ENCODE peak calls at places on chromosomes 12 and 14, in four cellular contexts. M, V, J and I are unnamed samples.

GRCh38 chr14:101584049-101584859 is 23.0 kb downstream of the DIO3 start:
- DNase-seq in M (no peak), V (no peak), J (peak; percentile 82), I (no peak)

GRCh38 chr12:116293687-116294463 is 16.4 kb upstream of the MED13L start:
- DNase-seq in M (no peak), V (no peak), J (no peak), I (no peak)

GRCh38 chr12:30514666-30515065 is 181.0 kb downstream of the IPO8 start:
- DNase-seq in M (no peak), V (no peak), J (no peak), I (no peak)

GRCh38 chr14:92986254-92987147 is 63.6 kb downstream of the CHGA start:
- DNase-seq in M (no peak), V (no peak), J (no peak), I (no peak)

GRCh38 chr12:27104546-27104945 is 22.2 kb upstream of the C12orf71 start:
- DNase-seq in M (no peak), V (no peak), J (no peak), I (no peak)

GRCh38 chr14:79965896-79966295 is 245.4 kb downstream of the DIO2 start:
- DNase-seq in M (no peak), V (no peak), J (no peak), I (no peak)

GRCh38 chr12:3603576-3603975 is 112.6 kb downstream of the PRMT8 start:
- DNase-seq in M (peak; percentile 46), V (no peak), J (no peak), I (no peak)

GRCh38 chr14:68631691-68632590 is 160.9 kb downstream of the ZFP36L1 start:
- DNase-seq in M (no peak), V (no peak), J (peak; percentile 29), I (no peak)

GRCh38 chr12:116210131-116210530 is 67.4 kb downstream of the MED13L start:
- DNase-seq in M (no peak), V (no peak), J (no peak), I (no peak)

GRCh38 chr12:71138011-71138410 is 19.8 kb downstream of the TSPAN8 start:
- DNase-seq in M (no peak), V (no peak), J (no peak), I (no peak)
- TF ChIP-seq CTCF in M (no peak), V (no peak), J (no peak), I (no peak)

DNA sequence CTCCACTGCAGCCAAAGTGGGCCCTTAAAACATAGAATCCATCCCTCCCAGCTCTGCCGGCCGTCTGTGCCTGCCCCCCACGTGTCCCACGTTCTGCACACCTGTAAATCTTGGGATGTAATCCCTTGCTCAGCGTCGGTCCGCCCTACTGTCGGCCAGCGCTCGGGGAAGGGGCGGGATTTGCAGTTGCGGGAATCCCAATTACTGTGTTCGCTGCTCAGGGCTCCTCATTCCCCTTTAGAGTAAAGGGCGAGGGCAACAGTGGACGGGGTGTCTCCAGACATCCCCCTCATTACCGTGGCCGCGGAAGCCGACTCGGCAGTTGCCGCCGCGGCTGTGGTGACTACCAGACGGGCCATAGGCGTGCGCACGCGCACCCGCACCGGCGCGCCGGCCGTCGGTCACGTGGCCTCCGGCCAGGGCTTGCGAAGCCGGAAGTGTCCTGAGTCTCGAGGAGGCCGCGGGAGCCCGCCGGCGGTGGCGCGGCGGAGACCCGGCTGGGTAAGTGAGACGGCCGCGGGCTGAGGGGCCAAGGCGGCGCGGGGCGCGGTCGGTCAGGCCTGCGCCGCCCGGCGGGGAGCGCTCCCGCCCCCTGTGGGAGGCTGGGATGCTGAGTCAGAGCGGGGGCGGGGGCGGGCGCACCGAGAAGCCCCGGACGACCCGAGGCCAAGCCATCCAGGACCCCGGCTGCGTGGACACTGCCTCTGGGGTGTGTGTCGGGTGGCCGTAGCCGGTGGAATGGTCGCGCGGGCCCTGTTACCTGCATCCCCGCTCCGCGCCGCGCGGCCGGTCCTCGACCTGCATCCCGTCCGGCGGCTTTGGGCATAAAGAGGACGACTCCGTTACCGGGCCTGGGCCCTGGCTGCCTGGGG is at the start of gene TBK1:
- DNase-seq in M (peak; percentile 92), V (peak; percentile 51), J (peak; percentile 99), I (peak; percentile 87)
- TF ChIP-seq CTCF in M (no peak), V (no peak), J (peak; percentile 17), I (no peak)

DNA sequence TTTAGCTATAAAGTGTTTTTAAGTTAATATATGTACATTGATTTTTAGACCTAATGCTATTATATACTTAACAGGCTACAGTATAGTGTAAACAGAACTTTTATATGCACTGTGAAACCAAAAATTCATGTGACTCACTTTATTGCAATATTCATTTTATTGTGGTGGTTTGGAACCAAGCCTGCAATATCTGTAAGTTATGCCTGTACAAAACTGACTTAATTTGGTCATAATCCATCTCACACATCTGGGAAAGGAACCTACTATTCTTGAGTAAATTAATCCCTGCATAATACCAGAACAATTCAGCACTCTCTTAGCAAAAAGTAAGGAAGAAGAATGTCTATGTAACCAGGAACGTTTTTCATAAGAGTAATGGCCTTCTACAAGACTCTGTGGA is 390.8 kb downstream of the SYT1 start:
- DNase-seq in M (no peak), V (no peak), J (no peak), I (no peak)
- TF ChIP-seq CTCF in M (no peak), V (no peak), J (no peak), I (no peak)

DNA sequence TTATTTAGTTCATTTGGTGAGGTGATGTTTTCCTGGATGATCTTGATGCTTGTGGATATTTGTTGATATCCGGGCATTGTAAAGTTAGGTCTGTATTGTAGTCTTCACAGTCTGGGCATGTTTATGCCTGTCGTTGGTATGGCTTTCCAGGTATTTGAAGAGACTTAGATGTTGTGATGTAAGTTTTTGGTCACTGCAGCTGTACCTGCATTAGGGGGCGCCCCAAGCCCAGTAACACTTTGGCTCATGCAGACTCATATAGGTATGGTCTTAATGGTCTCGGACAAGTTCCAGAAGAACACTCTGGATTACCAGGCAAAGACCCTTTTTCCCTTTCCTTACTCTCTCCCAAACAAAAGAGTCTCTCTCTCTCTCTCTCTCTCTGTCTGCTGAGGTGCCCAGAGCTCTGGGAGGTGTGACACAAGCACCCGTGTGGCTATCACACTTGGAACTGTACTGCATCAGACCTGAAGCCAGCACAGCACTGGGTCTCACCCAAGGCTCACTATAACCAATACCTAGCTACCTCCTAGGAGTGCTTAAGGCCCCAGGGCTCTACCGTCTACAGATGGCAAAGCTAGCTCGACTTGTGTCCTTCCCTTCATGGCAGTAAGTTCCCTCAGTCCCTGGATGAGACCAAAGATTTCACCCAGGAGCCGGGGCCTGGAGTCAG is 425.8 kb upstream of the ATXN7L3B start:
- DNase-seq in M (peak; percentile 57), V (no peak), J (no peak), I (no peak)
- TF ChIP-seq CTCF in M (no peak), V (no peak), J (no peak), I (no peak)

GRCh38 chr12:9750276-9751203 is 10.2 kb downstream of the CD69 start:
- DNase-seq in M (peak; percentile 79), V (no peak), J (peak; percentile 45), I (no peak)
- TF ChIP-seq CTCF in M (peak; percentile 75), V (peak; percentile 80), J (peak; percentile 83), I (peak; percentile 94)

GRCh38 chr14:56995010-56995409 is 184.7 kb upstream of the OTX2 start:
- DNase-seq in M (no peak), V (no peak), J (no peak), I (no peak)
- TF ChIP-seq CTCF in M (no peak), V (no peak), J (no peak), I (no peak)

GRCh38 chr12:132077322-132078100 is 66.6 kb downstream of the DDX51 start:
- DNase-seq in M (no peak), V (no peak), J (peak; percentile 80), I (no peak)
- TF ChIP-seq CTCF in M (no peak), V (no peak), J (no peak), I (no peak)

DNA sequence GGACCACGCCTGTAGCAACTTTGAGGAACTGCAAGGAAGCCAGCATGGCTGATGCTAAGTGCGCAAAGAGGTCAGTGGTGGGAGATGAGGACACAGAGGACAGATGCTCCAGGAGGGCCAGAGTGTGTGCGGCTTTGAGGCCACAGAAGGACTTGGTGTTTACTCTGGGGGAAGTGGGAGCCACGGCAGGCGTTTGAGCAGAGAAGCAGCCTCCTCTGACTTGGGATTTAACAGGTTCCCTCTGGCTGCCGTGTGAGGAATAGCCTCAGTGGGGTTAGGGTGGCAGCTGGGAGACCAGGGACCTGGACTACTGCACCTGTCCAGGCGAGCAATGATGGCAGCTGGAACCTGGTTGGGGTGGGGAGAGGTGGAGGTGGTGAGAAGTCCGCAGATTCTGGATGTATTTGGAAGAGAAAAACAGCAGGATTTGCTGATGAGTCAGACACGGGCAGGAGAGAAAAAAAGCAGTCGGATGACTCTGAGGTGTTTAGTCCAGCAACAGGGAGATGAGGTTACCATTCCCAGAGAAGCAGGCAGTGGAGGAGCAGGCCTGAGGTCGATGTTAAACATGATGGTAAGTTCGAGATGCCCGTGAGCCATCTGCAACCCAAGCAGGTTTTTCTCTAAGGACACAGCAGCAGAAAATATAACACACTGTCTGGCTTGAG is 143.5 kb downstream of the SCARB1 start:
- DNase-seq in M (no peak), V (no peak), J (no peak), I (no peak)
- TF ChIP-seq CTCF in M (peak; percentile 41), V (no peak), J (no peak), I (no peak)

GRCh38 chr12:53174881-53175491 is 5.5 kb upstream of the ZNF740 start:
- DNase-seq in M (peak; percentile 60), V (no peak), J (no peak), I (no peak)
- TF ChIP-seq CTCF in M (peak; percentile 39), V (no peak), J (no peak), I (no peak)

GRCh38 chr14:36857842-36858445 is 196.3 kb downstream of the PAX9 start:
- DNase-seq in M (no peak), V (no peak), J (no peak), I (no peak)

GRCh38 chr14:36859119-36859518 is 197.5 kb downstream of the PAX9 start:
- DNase-seq in M (no peak), V (no peak), J (no peak), I (no peak)

GRCh38 chr14:36866867-36867266 is 205.2 kb downstream of the PAX9 start:
- DNase-seq in M (no peak), V (no peak), J (no peak), I (no peak)

GRCh38 chr14:36863271-36863670 is 201.6 kb downstream of the PAX9 start:
- DNase-seq in M (no peak), V (no peak), J (no peak), I (no peak)
- TF ChIP-seq CTCF in M (no peak), V (no peak), J (no peak), I (no peak)